ENCODE peak calls at places on chromosomes 11 and 22, in eight cellular contexts. E is activated T-helper 1 cell treated with Interleukin-2 at 50 U/mL for 16 hours; V is T-helper 1 cell; L is GM06990; T is Calu3; B is retina; G is activated naive CD4-positive, alpha-beta T cell treated with anti-CD3 and anti-CD28 coated beads, Interleukin-2, amount 50 U/mL, for 16 hours; Z is body of pancreas. Y is an unnamed sample.

GRCh38 chr22:46390652-46391301 is 55.3 kb downstream of the TRMU start:
- DNase-seq in L (no peak), G (no peak), E (no peak), T (peak; percentile 73), B (no peak), Z (peak; percentile 91), V (no peak), Y (no peak)

GRCh38 chr11:7485136-7485853 is at the start of gene OLFML1:
- DNase-seq in Z (no peak), V (no peak), B (no peak), T (no peak), G (no peak), L (no peak), E (no peak), Y (no peak)

GRCh38 chr22:44335903-44336803 is 23.4 kb upstream of the SHISAL1 start:
- DNase-seq in T (peak; percentile 58), L (no peak), G (no peak), V (no peak), Z (no peak), B (no peak), E (no peak), Y (no peak)

GRCh38 chr22:19909350-19910179 is 32.0 kb upstream of the COMT start:
- DNase-seq in B (peak; percentile 87), T (peak; percentile 84), Z (peak; percentile 85), G (peak; percentile 83), L (peak; percentile 47), E (peak; percentile 68), V (peak; percentile 70), Y (peak; percentile 32)

GRCh38 chr22:24401824-24402434 is 25.5 kb upstream of the ADORA2A start:
- DNase-seq in L (no peak), T (no peak), E (no peak), B (no peak), Z (no peak), V (no peak), G (no peak), Y (no peak)

GRCh38 chr11:67468056-67468455 is 995 bp downstream of the TMEM134 start:
- DNase-seq in G (peak; percentile 39), Z (peak; percentile 95), V (no peak), L (peak; percentile 13), B (no peak), T (peak; percentile 86), E (no peak), Y (no peak)

GRCh38 chr11:69654001-69654659 is 13.2 kb downstream of the CCND1 start:
- DNase-seq in V (no peak), L (no peak), T (peak; percentile 38), G (no peak), E (no peak), B (no peak), Z (no peak), Y (no peak)

GRCh38 chr11:130711193-130711592 is 205.1 kb downstream of the SNX19 start:
- DNase-seq in G (no peak), Z (no peak), E (no peak), B (no peak), L (no peak), T (no peak), V (no peak), Y (no peak)

GRCh38 chr11:112277029-112277428 is 16.4 kb upstream of the PLET1 start:
- DNase-seq in G (no peak), B (no peak), L (no peak), E (no peak), Z (no peak), V (no peak), T (no peak), Y (no peak)

GRCh38 chr11:91163619-91164451 is 941.0 kb upstream of the CHORDC1 start:
- DNase-seq in T (no peak), G (no peak), L (no peak), B (no peak), E (no peak), V (no peak), Z (no peak), Y (no peak)

GRCh38 chr11:120525285-120526085 is 13.9 kb downstream of the GRIK4 start:
- DNase-seq in V (no peak), Z (no peak), L (no peak), B (no peak), G (no peak), T (no peak), E (no peak), Y (no peak)

GRCh38 chr22:45887202-45888131 is 89.5 kb downstream of the WNT7B start:
- DNase-seq in E (no peak), B (no peak), Z (peak; percentile 67), G (no peak), L (no peak), V (no peak), T (peak; percentile 96), Y (no peak)

GRCh38 chr11:61447601-61448551 is 18.0 kb downstream of the SDHAF2 start:
- DNase-seq in Z (no peak), L (no peak), B (no peak), T (no peak), G (no peak), E (no peak), V (no peak), Y (no peak)

GRCh38 chr11:6271598-6271997 is 12.0 kb downstream of the CCKBR start:
- DNase-seq in B (no peak), V (no peak), E (no peak), G (no peak), L (no peak), T (no peak), Z (no peak), Y (no peak)

GRCh38 chr11:77596626-77597025 is 6.9 kb downstream of the AQP11 start:
- DNase-seq in B (no peak), T (no peak), L (no peak), G (no peak), Z (no peak), E (no peak), V (no peak), Y (no peak)

GRCh38 chr11:65209711-65210360 is 28.1 kb downstream of the CAPN1 start:
- DNase-seq in G (no peak), V (no peak), B (no peak), T (no peak), L (no peak), E (no peak), Z (no peak), Y (no peak)

GRCh38 chr11:68311155-68312116 is 955 bp upstream of the LRP5 start:
- DNase-seq in V (no peak), B (no peak), E (no peak), Z (no peak), L (no peak), T (no peak), G (no peak), Y (no peak)

GRCh38 chr11:72641900-72642814 is 32.1 kb downstream of the PDE2A start:
- DNase-seq in T (peak; percentile 47), E (no peak), G (no peak), Z (peak; percentile 31), V (no peak), L (no peak), B (peak; percentile 45), Y (no peak)

GRCh38 chr11:76236092-76237026 is 30.1 kb upstream of the WNT11 start:
- DNase-seq in B (no peak), Z (no peak), E (no peak), L (peak; percentile 77), T (peak; percentile 63), V (peak; percentile 25), G (peak; percentile 54), Y (no peak)

GRCh38 chr11:131109256-131109655 is 193.0 kb upstream of the SNX19 start:
- DNase-seq in E (no peak), T (no peak), V (no peak), G (no peak), L (no peak), B (no peak), Z (no peak), Y (no peak)

GRCh38 chr22:48919851-48920589 is 907.7 kb downstream of the BRD1 start:
- DNase-seq in Z (no peak), T (no peak), G (no peak), V (no peak), E (no peak), B (peak; percentile 30), L (no peak), Y (no peak)

GRCh38 chr11:78460468-78460867 is 42.8 kb upstream of the GAB2 start:
- DNase-seq in Z (no peak), B (no peak), V (no peak), G (no peak), T (no peak), E (no peak), L (peak; percentile 14), Y (no peak)

GRCh38 chr22:43796567-43796966 is 15.5 kb downstream of the EFCAB6 start:
- DNase-seq in E (no peak), G (no peak), V (no peak), B (peak; percentile 29), L (no peak), T (no peak), Z (no peak), Y (no peak)

GRCh38 chr11:103633037-103633788 is 403.2 kb upstream of the DDI1 start:
- DNase-seq in E (no peak), T (no peak), Z (no peak), V (no peak), B (no peak), L (no peak), G (no peak), Y (no peak)

GRCh38 chr11:116224154-116224888 is 548.5 kb downstream of the BUD13 start:
- DNase-seq in B (no peak), G (no peak), T (peak; percentile 44), E (no peak), V (no peak), Z (peak; percentile 52), L (peak; percentile 14), Y (no peak)

GRCh38 chr11:119114351-119114750 is 7.0 kb upstream of the HINFP start:
- DNase-seq in B (no peak), T (no peak), L (no peak), Z (no peak), E (no peak), G (no peak), V (no peak), Y (no peak)

GRCh38 chr11:12449961-12450715 is 72.8 kb downstream of the PARVA start:
- DNase-seq in Z (no peak), E (no peak), T (no peak), G (no peak), B (no peak), L (no peak), V (no peak), Y (no peak)

GRCh38 chr11:35332524-35332923 is 86.8 kb downstream of the SLC1A2 start:
- DNase-seq in B (no peak), G (no peak), Z (no peak), L (no peak), T (no peak), E (no peak), V (no peak), Y (no peak)

GRCh38 chr11:111514216-111515031 is at the start of gene HOATZ:
- DNase-seq in Z (no peak), V (no peak), B (peak; percentile 76), T (no peak), L (no peak), G (peak; percentile 12), E (no peak), Y (no peak)

GRCh38 chr11:41665633-41666032 is 206.2 kb upstream of the LRRC4C start:
- DNase-seq in T (no peak), G (no peak), B (peak; percentile 36), Z (no peak), L (no peak), V (no peak), E (no peak), Y (no peak)

GRCh38 chr22:30181459-30182353 is 64.9 kb downstream of the LIF start:
- DNase-seq in Z (no peak), L (no peak), G (no peak), B (no peak), T (no peak), E (no peak), V (no peak), Y (no peak)

GRCh38 chr22:44743247-44743646 is 9.1 kb upstream of the ARHGAP8 start:
- DNase-seq in L (no peak), E (no peak), B (no peak), V (no peak), T (no peak), Z (no peak), G (no peak), Y (no peak)

GRCh38 chr11:114348200-114349191 is 51.8 kb downstream of the C11orf71 start:
- DNase-seq in Z (peak; percentile 47), E (no peak), G (peak; percentile 16), B (peak; percentile 42), L (no peak), T (peak; percentile 59), V (no peak), Y (no peak)

GRCh38 chr11:75820636-75821035 is 5.6 kb downstream of the UVRAG start:
- DNase-seq in B (no peak), Z (no peak), L (no peak), E (no peak), G (no peak), T (peak; percentile 44), V (no peak), Y (no peak)

Y was measured in GM12878.